ENCODE peak calls at places on chromosomes 7 and 10, in eight cellular contexts. J is lung; T is breast epithelium; O is CD8-positive, alpha-beta T cell; A is IMR-90; H is foreskin keratinocyte; G is tibial nerve; C is thoracic aorta. N is an unnamed sample.

GRCh38 chr10:75295901-75296441 is 60.2 kb upstream of the COMTD1 start:
- DNase-seq in J (no peak), T (no peak), O (no peak), A (peak; percentile 21), H (peak; percentile 69), G (no peak), C (no peak), N (no peak)

GRCh38 chr10:103575416-103576075 is 82.0 kb downstream of the NEURL1 start:
- DNase-seq in J (no peak), T (no peak), O (no peak), A (no peak), H (no peak), G (no peak), C (no peak), N (no peak)

GRCh38 chr7:88280801-88281200 is 25.9 kb downstream of the STEAP4 start:
- DNase-seq in J (no peak), T (no peak), O (no peak), A (no peak), H (no peak), G (no peak), C (no peak), N (no peak)

GRCh38 chr7:112449353-112449752 is 907 bp upstream of the IFRD1 start:
- DNase-seq in J (peak; percentile 48), T (no peak), O (peak; percentile 50), A (peak; percentile 47), H (peak; percentile 88), G (no peak), C (no peak), N (no peak)

GRCh38 chr7:144524271-144524670 is 120.8 kb upstream of the NOBOX start:
- DNase-seq in J (no peak), T (no peak), O (no peak), A (no peak), H (no peak), G (no peak), C (no peak), N (no peak)

GRCh38 chr10:37710831-37711616 is 146.4 kb downstream of the ZNF248 start:
- DNase-seq in J (no peak), T (no peak), O (no peak), A (no peak), H (no peak), G (no peak), C (no peak), N (no peak)

GRCh38 chr7:16402940-16403339 is 18.4 kb downstream of the CRPPA start:
- DNase-seq in J (no peak), T (no peak), O (no peak), A (no peak), H (no peak), G (no peak), C (no peak), N (no peak)

GRCh38 chr10:7272008-7272407 is 138.8 kb downstream of the SFMBT2 start:
- DNase-seq in J (no peak), T (no peak), O (no peak), A (no peak), H (peak; percentile 18), G (no peak), C (no peak), N (no peak)

GRCh38 chr7:157713591-157713990 is 376.8 kb downstream of the DNAJB6 start:
- DNase-seq in J (no peak), T (peak; percentile 38), O (no peak), A (no peak), H (no peak), G (no peak), C (no peak), N (no peak)

GRCh38 chr7:28747404-28747803 is 210.7 kb downstream of the TRIL start:
- DNase-seq in J (no peak), T (no peak), O (no peak), A (no peak), H (peak; percentile 46), G (no peak), C (no peak), N (no peak)

GRCh38 chr7:87225696-87226095 is 6.2 kb upstream of the TMEM243 start:
- DNase-seq in J (no peak), T (no peak), O (no peak), A (peak; percentile 72), H (peak; percentile 60), G (no peak), C (no peak), N (no peak)

GRCh38 chr7:26052721-26053120 is 99.3 kb upstream of the NFE2L3 start:
- DNase-seq in J (no peak), T (no peak), O (no peak), A (no peak), H (peak; percentile 86), G (no peak), C (no peak), N (no peak)

GRCh38 chr7:47379629-47380324 is 202.1 kb downstream of the TNS3 start:
- DNase-seq in J (peak; percentile 74), T (no peak), O (no peak), A (peak; percentile 75), H (peak; percentile 61), G (no peak), C (no peak), N (no peak)

GRCh38 chr7:90458104-90458503 is 11.3 kb upstream of the PTTG1IP2 start:
- DNase-seq in J (no peak), T (no peak), O (no peak), A (no peak), H (no peak), G (no peak), C (no peak), N (no peak)

GRCh38 chr10:116300477-116301034 is 23.7 kb upstream of the CCDC172 start:
- DNase-seq in J (no peak), T (no peak), O (no peak), A (no peak), H (no peak), G (peak; percentile 36), C (no peak), N (no peak)

GRCh38 chr7:84663224-84663623 is 468.6 kb upstream of the SEMA3A start:
- DNase-seq in J (no peak), T (no peak), O (no peak), A (peak; percentile 27), H (no peak), G (no peak), C (no peak), N (no peak)

GRCh38 chr7:151016505-151016904 is 7.8 kb downstream of the ATG9B start:
- DNase-seq in J (no peak), T (no peak), O (peak; percentile 18), A (no peak), H (no peak), G (no peak), C (no peak), N (no peak)
- H3K4me1 ChIP-seq in J (no peaks in the 10 kb centered on the region), T (peaks cover 8% of the 10 kb centered on the region), O (peaks cover 76% of the 10 kb centered on the region), A (peaks cover 8% of the 10 kb centered on the region), H (no peaks in the 10 kb centered on the region), G (peaks cover 19% of the 10 kb centered on the region), C (peaks cover 26% of the 10 kb centered on the region), N (peaks cover 12% of the 10 kb centered on the region)

GRCh38 chr10:125116041-125116649 is 44.2 kb downstream of the CTBP2 start:
- DNase-seq in J (no peak), T (no peak), O (no peak), A (no peak), H (no peak), G (no peak), C (no peak), N (no peak)

GRCh38 chr10:125116652-125117310 is 43.6 kb downstream of the CTBP2 start:
- DNase-seq in J (no peak), T (no peak), O (no peak), A (no peak), H (no peak), G (no peak), C (no peak), N (no peak)

GRCh38 chr10:125118701-125119100 is 41.7 kb downstream of the CTBP2 start:
- DNase-seq in J (no peak), T (no peak), O (no peak), A (no peak), H (no peak), G (no peak), C (no peak), N (no peak)

GRCh38 chr10:125120046-125120710 is 40.2 kb downstream of the CTBP2 start:
- DNase-seq in J (no peak), T (no peak), O (no peak), A (peak; percentile 54), H (no peak), G (no peak), C (no peak), N (no peak)

DNA sequence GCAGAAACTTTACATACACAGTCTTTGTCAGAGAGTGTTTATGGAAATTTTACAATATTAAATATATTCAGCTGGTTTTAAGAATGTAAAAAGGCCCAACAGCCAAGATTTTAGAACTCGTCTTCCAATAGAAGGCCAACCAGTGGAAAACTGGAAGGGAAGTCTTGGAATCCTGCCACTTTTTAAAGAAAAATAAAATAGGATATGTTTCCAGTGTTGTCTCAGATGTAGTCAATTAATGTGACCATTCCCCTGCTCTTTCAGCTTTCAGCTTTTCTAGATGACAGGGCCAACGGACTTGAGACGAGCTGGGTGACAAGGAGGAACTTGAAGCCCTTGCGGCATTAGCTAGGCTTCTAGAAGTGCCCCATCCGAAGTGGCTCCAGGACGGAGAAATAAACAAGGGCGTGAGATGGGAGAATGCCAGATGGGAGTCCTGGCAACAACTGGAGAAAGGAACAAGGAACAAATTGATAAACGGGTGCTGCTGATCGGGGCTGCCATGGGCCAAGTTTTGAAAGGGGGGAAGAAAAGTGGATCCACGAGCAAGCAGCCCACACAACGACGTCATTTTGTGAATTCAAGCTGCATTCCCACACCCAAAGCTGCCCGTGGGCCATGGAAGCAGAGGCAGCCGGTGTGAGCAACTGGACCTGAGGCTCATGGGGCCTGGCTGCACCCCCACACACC is 42.3 kb downstream of the CTBP2 start:
- DNase-seq in J (no peak), T (no peak), O (no peak), A (no peak), H (no peak), G (no peak), C (no peak), N (no peak)
- H3K4me1 ChIP-seq in J (peaks cover 50% of the 10 kb centered on the region), T (peaks cover 48% of the 10 kb centered on the region), O (no peaks in the 10 kb centered on the region), A (peaks cover 24% of the 10 kb centered on the region), H (peaks cover 14% of the 10 kb centered on the region), G (peaks cover 38% of the 10 kb centered on the region), C (peaks cover 85% of the 10 kb centered on the region), N (peaks cover 66% of the 10 kb centered on the region)

GRCh38 chr10:13700461-13701144 is 113.8 kb downstream of the PRPF18 start:
- DNase-seq in J (no peak), T (no peak), O (no peak), A (no peak), H (no peak), G (no peak), C (no peak), N (no peak)
- H3K4me1 ChIP-seq in J (peaks cover 21% of the 10 kb centered on the region), T (no peaks in the 10 kb centered on the region), O (no peaks in the 10 kb centered on the region), A (peaks cover 14% of the 10 kb centered on the region), H (no peaks in the 10 kb centered on the region), G (peaks cover 12% of the 10 kb centered on the region), C (no peaks in the 10 kb centered on the region), N (no peaks in the 10 kb centered on the region)

GRCh38 chr7:33039905-33040292 is 22.7 kb downstream of the NT5C3A start:
- DNase-seq in J (no peak), T (no peak), O (no peak), A (no peak), H (no peak), G (no peak), C (no peak), N (no peak)

GRCh38 chr7:33043875-33044718 is 18.5 kb downstream of the NT5C3A start:
- DNase-seq in J (no peak), T (no peak), O (no peak), A (no peak), H (peak; percentile 46), G (no peak), C (no peak), N (no peak)

GRCh38 chr7:33044986-33045385 is 17.6 kb downstream of the NT5C3A start:
- DNase-seq in J (no peak), T (no peak), O (no peak), A (no peak), H (no peak), G (no peak), C (no peak), N (no peak)

GRCh38 chr7:33040803-33041516 is 21.6 kb downstream of the NT5C3A start:
- DNase-seq in J (peak; percentile 41), T (no peak), O (peak; percentile 79), A (peak; percentile 36), H (peak; percentile 90), G (no peak), C (no peak), N (no peak)

GRCh38 chr7:33043434-33043833 is 19.1 kb downstream of the NT5C3A start:
- DNase-seq in J (no peak), T (no peak), O (no peak), A (no peak), H (no peak), G (no peak), C (no peak), N (no peak)
- H3K4me1 ChIP-seq in J (peaks cover 6% of the 10 kb centered on the region), T (peaks cover 7% of the 10 kb centered on the region), O (peaks cover 25% of the 10 kb centered on the region), A (peaks cover 7% of the 10 kb centered on the region), H (peaks cover 27% of the 10 kb centered on the region), G (peaks cover 15% of the 10 kb centered on the region), C (peaks cover 9% of the 10 kb centered on the region), N (no peaks in the 10 kb centered on the region)